ENCODE peak calls at places on chromosomes 2 and 18, in four cellular contexts. One of them, this sample, is unnamed.

GRCh38 chr2:171956135-171956830 is 34.0 kb downstream of the HAT1 start:
- DNase-seq in HCT116: no peak
- DNase-seq in hepatocyte: no peak
- DNase-seq in SK-N-SH: no peak
- DNase-seq in this sample: no peak

GRCh38 chr18:55073116-55073515 is 113.9 kb upstream of the CCDC68 start:
- DNase-seq in HCT116: no peak
- DNase-seq in hepatocyte: no peak
- DNase-seq in SK-N-SH: no peak
- DNase-seq in this sample: no peak

GRCh38 chr2:137659616-137660015 is 304.7 kb upstream of the HNMT start:
- DNase-seq in HCT116: no peak
- DNase-seq in hepatocyte: peak; percentile 65
- DNase-seq in SK-N-SH: peak; percentile 10
- DNase-seq in this sample: no peak

GRCh38 chr2:64401501-64401880 is 52.5 kb upstream of the LGALSL start:
- DNase-seq in HCT116: no peak
- DNase-seq in hepatocyte: peak; percentile 63
- DNase-seq in SK-N-SH: no peak
- DNase-seq in this sample: no peak

GRCh38 chr2:69588945-69589344 is 54.6 kb downstream of the AAK1 start:
- DNase-seq in HCT116: no peak
- DNase-seq in hepatocyte: no peak
- DNase-seq in SK-N-SH: no peak
- DNase-seq in this sample: no peak

GRCh38 chr2:238272156-238272555 is 16.3 kb downstream of the PER2 start:
- DNase-seq in HCT116: no peak
- DNase-seq in hepatocyte: no peak
- DNase-seq in SK-N-SH: no peak
- DNase-seq in this sample: no peak

GRCh38 chr2:191247381-191248057 is 2.3 kb downstream of the MYO1B start:
- DNase-seq in HCT116: peak; percentile 23
- DNase-seq in hepatocyte: peak; percentile 84
- DNase-seq in SK-N-SH: peak; percentile 75
- DNase-seq in this sample: no peak

GRCh38 chr18:63681449-63682381 is 20.0 kb upstream of the SERPINB3 start:
- DNase-seq in HCT116: no peak
- DNase-seq in hepatocyte: peak; percentile 44
- DNase-seq in SK-N-SH: no peak
- DNase-seq in this sample: no peak

GRCh38 chr2:201127570-201127969 is 11.6 kb downstream of the CFLAR start:
- DNase-seq in HCT116: no peak
- DNase-seq in hepatocyte: no peak
- DNase-seq in SK-N-SH: no peak
- DNase-seq in this sample: peak; percentile 42

GRCh38 chr2:224922142-224922727 is 120.0 kb downstream of the DOCK10 start:
- DNase-seq in HCT116: no peak
- DNase-seq in hepatocyte: no peak
- DNase-seq in SK-N-SH: no peak
- DNase-seq in this sample: peak; percentile 85

GRCh38 chr2:67214585-67215184 is 182.4 kb upstream of the ETAA1 start:
- DNase-seq in HCT116: no peak
- DNase-seq in hepatocyte: no peak
- DNase-seq in SK-N-SH: peak; percentile 8
- DNase-seq in this sample: no peak

GRCh38 chr18:35010983-35011382 is 30.2 kb upstream of the MAPRE2 start:
- DNase-seq in HCT116: no peak
- DNase-seq in hepatocyte: no peak
- DNase-seq in SK-N-SH: no peak
- DNase-seq in this sample: no peak

DNA sequence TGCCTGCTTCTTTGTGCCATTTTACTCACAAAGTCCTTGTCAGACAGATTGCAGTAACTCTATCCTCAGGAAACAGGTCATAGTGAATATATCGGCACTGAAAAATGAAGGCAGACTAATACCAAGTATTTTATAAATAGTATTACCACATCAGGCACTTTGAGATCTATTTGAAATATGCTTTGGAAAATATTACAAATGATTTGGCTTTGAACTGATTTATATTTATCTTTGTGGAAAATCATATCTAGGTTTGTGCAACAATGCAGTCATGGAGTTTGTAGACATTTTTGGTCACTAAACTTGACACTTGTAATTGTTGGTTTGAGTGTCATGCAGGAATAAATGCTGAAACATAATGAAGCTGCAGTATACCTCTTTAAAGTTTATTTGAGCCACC is 511.8 kb downstream of the PLCL1 start:
- DNase-seq in HCT116: no peak
- DNase-seq in hepatocyte: no peak
- DNase-seq in SK-N-SH: no peak
- DNase-seq in this sample: no peak
- TF ChIP-seq EZH2phosphoT487 in HCT116: no peak
- TF ChIP-seq EZH2phosphoT487 in hepatocyte: no peak
- TF ChIP-seq EZH2phosphoT487 in SK-N-SH: no peak
- TF ChIP-seq EZH2phosphoT487 in this sample: no peak

GRCh38 chr2:29117636-29118303 is 2.6 kb downstream of the CLIP4 start:
- DNase-seq in HCT116: peak; percentile 77
- DNase-seq in hepatocyte: peak; percentile 46
- DNase-seq in SK-N-SH: no peak
- DNase-seq in this sample: no peak

GRCh38 chr2:29115797-29116781 is 874 bp downstream of the CLIP4 start:
- DNase-seq in HCT116: no peak
- DNase-seq in hepatocyte: peak; percentile 78
- DNase-seq in SK-N-SH: peak; percentile 68
- DNase-seq in this sample: no peak

GRCh38 chr2:29120846-29121245 is 5.6 kb downstream of the CLIP4 start:
- DNase-seq in HCT116: no peak
- DNase-seq in hepatocyte: no peak
- DNase-seq in SK-N-SH: no peak
- DNase-seq in this sample: no peak

GRCh38 chr2:29114841-29115609 is at the start of gene CLIP4:
- DNase-seq in HCT116: no peak
- DNase-seq in hepatocyte: peak; percentile 90
- DNase-seq in SK-N-SH: peak; percentile 92
- DNase-seq in this sample: no peak

GRCh38 chr2:29119211-29119610 is 4.0 kb downstream of the CLIP4 start:
- DNase-seq in HCT116: no peak
- DNase-seq in hepatocyte: no peak
- DNase-seq in SK-N-SH: no peak
- DNase-seq in this sample: no peak
- TF ChIP-seq EZH2phosphoT487 in HCT116: no peak
- TF ChIP-seq EZH2phosphoT487 in hepatocyte: no peak
- TF ChIP-seq EZH2phosphoT487 in SK-N-SH: no peak
- TF ChIP-seq EZH2phosphoT487 in this sample: no peak

GRCh38 chr18:45838302-45839070 is 13.0 kb downstream of the SIGLEC15 start:
- DNase-seq in HCT116: no peak
- DNase-seq in hepatocyte: no peak
- DNase-seq in SK-N-SH: peak; percentile 70
- DNase-seq in this sample: no peak

GRCh38 chr18:45836242-45837215 is 11.1 kb downstream of the SIGLEC15 start:
- DNase-seq in HCT116: no peak
- DNase-seq in hepatocyte: peak; percentile 53
- DNase-seq in SK-N-SH: no peak
- DNase-seq in this sample: no peak

GRCh38 chr18:45835057-45835634 is 9.7 kb downstream of the SIGLEC15 start:
- DNase-seq in HCT116: no peak
- DNase-seq in hepatocyte: no peak
- DNase-seq in SK-N-SH: no peak
- DNase-seq in this sample: no peak

GRCh38 chr18:45839415-45840395 is 14.2 kb downstream of the SIGLEC15 start:
- DNase-seq in HCT116: peak; percentile 10
- DNase-seq in hepatocyte: peak; percentile 67
- DNase-seq in SK-N-SH: peak; percentile 59
- DNase-seq in this sample: no peak

DNA sequence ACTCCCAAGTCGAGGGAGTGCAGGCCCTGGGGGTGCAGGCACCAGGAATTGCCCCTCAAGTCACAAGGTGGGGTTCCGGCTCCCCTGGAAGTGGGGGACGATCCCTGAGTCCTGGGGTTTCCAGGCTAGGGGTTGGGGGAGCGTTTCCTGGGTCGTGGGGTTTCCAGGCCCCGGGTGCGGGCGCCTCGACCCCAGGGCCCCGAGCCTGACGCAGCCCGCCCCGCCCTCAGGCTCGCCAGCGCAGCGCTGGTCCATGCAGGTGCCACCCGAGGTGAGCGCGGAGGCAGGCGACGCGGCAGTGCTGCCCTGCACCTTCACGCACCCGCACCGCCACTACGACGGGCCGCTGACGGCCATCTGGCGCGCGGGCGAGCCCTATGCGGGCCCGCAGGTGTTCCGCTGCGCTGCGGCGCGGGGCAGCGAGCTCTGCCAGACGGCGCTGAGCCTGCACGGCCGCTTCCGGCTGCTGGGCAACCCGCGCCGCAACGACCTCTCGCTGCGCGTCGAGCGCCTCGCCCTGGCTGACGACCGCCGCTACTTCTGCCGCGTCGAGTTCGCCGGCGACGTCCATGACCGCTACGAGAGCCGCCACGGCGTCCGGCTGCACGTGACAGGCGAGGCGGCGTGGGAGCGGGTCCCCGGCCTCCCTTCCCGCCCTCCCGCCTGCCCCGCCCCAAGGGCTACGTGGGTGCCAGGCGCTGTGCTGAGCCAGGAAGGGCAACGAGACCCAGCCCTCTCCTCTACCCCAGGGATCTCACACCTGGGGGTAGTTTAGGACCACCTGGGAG is 12.0 kb downstream of the SIGLEC15 start:
- DNase-seq in HCT116: no peak
- DNase-seq in hepatocyte: peak; percentile 86
- DNase-seq in SK-N-SH: peak; percentile 82
- DNase-seq in this sample: no peak
- TF ChIP-seq EZH2phosphoT487 in HCT116: no peak
- TF ChIP-seq EZH2phosphoT487 in hepatocyte: no peak
- TF ChIP-seq EZH2phosphoT487 in SK-N-SH: no peak
- TF ChIP-seq EZH2phosphoT487 in this sample: no peak

GRCh38 chr2:181072486-181072885 is 92.1 kb downstream of the UBE2E3 start:
- DNase-seq in HCT116: no peak
- DNase-seq in hepatocyte: no peak
- DNase-seq in SK-N-SH: no peak
- DNase-seq in this sample: no peak
- TF ChIP-seq EZH2phosphoT487 in HCT116: no peak
- TF ChIP-seq EZH2phosphoT487 in hepatocyte: no peak
- TF ChIP-seq EZH2phosphoT487 in SK-N-SH: no peak
- TF ChIP-seq EZH2phosphoT487 in this sample: no peak

GRCh38 chr2:86468162-86469033 is 27.2 kb downstream of the KDM3A start:
- DNase-seq in HCT116: no peak
- DNase-seq in hepatocyte: no peak
- DNase-seq in SK-N-SH: no peak
- DNase-seq in this sample: no peak
- TF ChIP-seq EZH2phosphoT487 in HCT116: no peak
- TF ChIP-seq EZH2phosphoT487 in hepatocyte: no peak
- TF ChIP-seq EZH2phosphoT487 in SK-N-SH: no peak
- TF ChIP-seq EZH2phosphoT487 in this sample: no peak